ENCODE peak calls at places on chromosomes 4 and X, in ten cellular contexts. One of them, this sample, is unnamed. For H3K27me3 and H3K4me1, the result is how much of the 10 kb centered on the place peaks cover.

GRCh38 chrX:9885150-9885549 is 82.0 kb upstream of the CLDN34 start:
- DNase-seq in cardiac muscle cell: peak
- DNase-seq in A673: peak
- DNase-seq in heart right ventricle: peak
- DNase-seq in sigmoid colon: no peak
- DNase-seq in CD4-positive, CD25-positive, alpha-beta regulatory T cell: peak
- DNase-seq in Peyer's patch: peak
- DNase-seq in GM23248: peak
- DNase-seq in stomach: peak
- DNase-seq in upper lobe of right lung: peak
- DNase-seq in this sample: peak

GRCh38 chr4:25949994-25950393 is 36.0 kb downstream of the SMIM20 start:
- DNase-seq in stomach: no peak
- DNase-seq in heart right ventricle: no peak
- DNase-seq in upper lobe of right lung: no peak
- DNase-seq in GM23248: no peak
- DNase-seq in A673: no peak
- DNase-seq in cardiac muscle cell: no peak
- DNase-seq in CD4-positive, CD25-positive, alpha-beta regulatory T cell: no peak
- DNase-seq in Peyer's patch: no peak
- DNase-seq in sigmoid colon: no peak
- DNase-seq in this sample: no peak

GRCh38 chr4:8582941-8583654 is 2.9 kb downstream of the GPR78 start:
- DNase-seq in heart right ventricle: no peak
- DNase-seq in sigmoid colon: peak
- DNase-seq in stomach: no peak
- DNase-seq in upper lobe of right lung: no peak
- DNase-seq in CD4-positive, CD25-positive, alpha-beta regulatory T cell: no peak
- DNase-seq in A673: no peak
- DNase-seq in cardiac muscle cell: no peak
- DNase-seq in GM23248: no peak
- DNase-seq in Peyer's patch: no peak
- DNase-seq in this sample: no peak

GRCh38 chrX:65677954-65678469 is 10.6 kb downstream of the MSN start:
- DNase-seq in sigmoid colon: peak
- DNase-seq in heart right ventricle: peak
- DNase-seq in CD4-positive, CD25-positive, alpha-beta regulatory T cell: no peak
- DNase-seq in cardiac muscle cell: peak
- DNase-seq in stomach: no peak
- DNase-seq in A673: peak
- DNase-seq in Peyer's patch: no peak
- DNase-seq in GM23248: peak
- DNase-seq in upper lobe of right lung: no peak
- DNase-seq in this sample: no peak

GRCh38 chr4:11505225-11505971 is 76.7 kb upstream of the HS3ST1 start:
- DNase-seq in sigmoid colon: no peak
- DNase-seq in cardiac muscle cell: peak
- DNase-seq in upper lobe of right lung: no peak
- DNase-seq in stomach: peak
- DNase-seq in CD4-positive, CD25-positive, alpha-beta regulatory T cell: no peak
- DNase-seq in Peyer's patch: peak
- DNase-seq in GM23248: no peak
- DNase-seq in A673: no peak
- DNase-seq in heart right ventricle: no peak
- DNase-seq in this sample: no peak

GRCh38 chr4:124631760-124632159 is 80.8 kb downstream of the ANKRD50 start:
- DNase-seq in upper lobe of right lung: no peak
- DNase-seq in sigmoid colon: no peak
- DNase-seq in GM23248: peak
- DNase-seq in Peyer's patch: no peak
- DNase-seq in cardiac muscle cell: peak
- DNase-seq in CD4-positive, CD25-positive, alpha-beta regulatory T cell: no peak
- DNase-seq in stomach: peak
- DNase-seq in A673: peak
- DNase-seq in heart right ventricle: peak
- DNase-seq in this sample: no peak

GRCh38 chrX:79259073-79259689 is 108.0 kb downstream of the ITM2A start:
- DNase-seq in cardiac muscle cell: peak
- DNase-seq in stomach: no peak
- DNase-seq in upper lobe of right lung: no peak
- DNase-seq in GM23248: no peak
- DNase-seq in sigmoid colon: no peak
- DNase-seq in A673: peak
- DNase-seq in Peyer's patch: peak
- DNase-seq in CD4-positive, CD25-positive, alpha-beta regulatory T cell: peak
- DNase-seq in heart right ventricle: peak
- DNase-seq in this sample: no peak

GRCh38 chrX:27987862-27988646 is 6.8 kb upstream of the DCAF8L1 start:
- DNase-seq in A673: no peak
- DNase-seq in sigmoid colon: no peak
- DNase-seq in cardiac muscle cell: no peak
- DNase-seq in heart right ventricle: no peak
- DNase-seq in CD4-positive, CD25-positive, alpha-beta regulatory T cell: no peak
- DNase-seq in GM23248: no peak
- DNase-seq in upper lobe of right lung: no peak
- DNase-seq in stomach: no peak
- DNase-seq in Peyer's patch: peak
- DNase-seq in this sample: no peak

GRCh38 chr4:93221771-93222170 is 606.8 kb upstream of the ATOH1 start:
- DNase-seq in upper lobe of right lung: no peak
- DNase-seq in cardiac muscle cell: no peak
- DNase-seq in sigmoid colon: no peak
- DNase-seq in CD4-positive, CD25-positive, alpha-beta regulatory T cell: no peak
- DNase-seq in GM23248: no peak
- DNase-seq in stomach: no peak
- DNase-seq in A673: no peak
- DNase-seq in heart right ventricle: no peak
- DNase-seq in Peyer's patch: no peak
- DNase-seq in this sample: no peak

GRCh38 chrX:45888518-45888917 is 656.7 kb downstream of the ZNF674 start:
- DNase-seq in A673: no peak
- DNase-seq in stomach: no peak
- DNase-seq in Peyer's patch: no peak
- DNase-seq in sigmoid colon: no peak
- DNase-seq in upper lobe of right lung: no peak
- DNase-seq in GM23248: no peak
- DNase-seq in heart right ventricle: no peak
- DNase-seq in CD4-positive, CD25-positive, alpha-beta regulatory T cell: no peak
- DNase-seq in cardiac muscle cell: no peak
- DNase-seq in this sample: no peak

GRCh38 chrX:131747173-131747572 is 203.3 kb downstream of the OR13H1 start:
- DNase-seq in CD4-positive, CD25-positive, alpha-beta regulatory T cell: no peak
- DNase-seq in Peyer's patch: peak
- DNase-seq in cardiac muscle cell: no peak
- DNase-seq in A673: peak
- DNase-seq in stomach: peak
- DNase-seq in sigmoid colon: peak
- DNase-seq in GM23248: no peak
- DNase-seq in heart right ventricle: peak
- DNase-seq in upper lobe of right lung: no peak
- DNase-seq in this sample: no peak

GRCh38 chr4:180538384-180539052 is 1704.7 kb upstream of the TENM3 start:
- DNase-seq in cardiac muscle cell: no peak
- DNase-seq in A673: no peak
- DNase-seq in stomach: no peak
- DNase-seq in GM23248: no peak
- DNase-seq in CD4-positive, CD25-positive, alpha-beta regulatory T cell: no peak
- DNase-seq in Peyer's patch: no peak
- DNase-seq in heart right ventricle: no peak
- DNase-seq in upper lobe of right lung: no peak
- DNase-seq in sigmoid colon: no peak
- DNase-seq in this sample: no peak

GRCh38 chrX:9997524-9997923 is 30.4 kb downstream of the CLDN34 start:
- DNase-seq in GM23248: no peak
- DNase-seq in A673: no peak
- DNase-seq in cardiac muscle cell: no peak
- DNase-seq in sigmoid colon: no peak
- DNase-seq in Peyer's patch: no peak
- DNase-seq in heart right ventricle: no peak
- DNase-seq in CD4-positive, CD25-positive, alpha-beta regulatory T cell: peak
- DNase-seq in upper lobe of right lung: no peak
- DNase-seq in stomach: no peak
- DNase-seq in this sample: no peak

GRCh38 chr4:19455196-19455595 is 796.5 kb upstream of the SLIT2 start:
- DNase-seq in heart right ventricle: no peak
- DNase-seq in sigmoid colon: no peak
- DNase-seq in A673: no peak
- DNase-seq in stomach: no peak
- DNase-seq in cardiac muscle cell: no peak
- DNase-seq in CD4-positive, CD25-positive, alpha-beta regulatory T cell: no peak
- DNase-seq in Peyer's patch: no peak
- DNase-seq in upper lobe of right lung: no peak
- DNase-seq in GM23248: no peak
- DNase-seq in this sample: no peak

DNA sequence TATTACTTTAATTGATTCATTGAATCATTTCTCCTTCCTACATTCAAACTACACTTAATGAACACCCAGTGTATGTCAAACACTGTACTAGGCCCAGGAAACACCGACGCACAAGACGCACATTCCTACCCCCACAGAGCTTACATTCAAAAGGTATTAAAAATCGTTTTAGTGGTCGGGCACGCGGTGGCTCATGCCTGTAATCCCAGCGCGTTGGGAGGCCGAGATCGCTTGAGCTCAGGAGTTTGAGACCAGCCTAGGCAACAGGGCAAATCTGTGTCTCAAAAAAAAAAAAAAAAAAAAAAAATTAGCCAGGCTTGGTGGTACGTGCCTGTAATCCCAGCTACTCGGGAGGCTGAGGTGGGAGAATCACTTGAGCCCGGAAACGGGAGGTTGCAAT is 6.4 kb upstream of the NEUROG2 start:
- DNase-seq in GM23248: no peak
- DNase-seq in CD4-positive, CD25-positive, alpha-beta regulatory T cell: no peak
- DNase-seq in A673: no peak
- DNase-seq in sigmoid colon: no peak
- DNase-seq in cardiac muscle cell: no peak
- DNase-seq in Peyer's patch: no peak
- DNase-seq in upper lobe of right lung: no peak
- DNase-seq in stomach: no peak
- DNase-seq in heart right ventricle: no peak
- DNase-seq in this sample: peak
- H3K27me3 ChIP-seq in GM23248: half or more
- H3K27me3 ChIP-seq in CD4-positive, CD25-positive, alpha-beta regulatory T cell: half or more
- H3K27me3 ChIP-seq in A673: half or more
- H3K27me3 ChIP-seq in sigmoid colon: half or more
- H3K27me3 ChIP-seq in cardiac muscle cell: half or more
- H3K27me3 ChIP-seq in Peyer's patch: under half
- H3K27me3 ChIP-seq in upper lobe of right lung: half or more
- H3K27me3 ChIP-seq in stomach: half or more
- H3K27me3 ChIP-seq in heart right ventricle: half or more
- H3K27me3 ChIP-seq in this sample: half or more

GRCh38 chr4:98519268-98519993 is 139.0 kb downstream of the TSPAN5 start:
- DNase-seq in Peyer's patch: no peak
- DNase-seq in heart right ventricle: no peak
- DNase-seq in stomach: no peak
- DNase-seq in sigmoid colon: no peak
- DNase-seq in A673: no peak
- DNase-seq in cardiac muscle cell: peak
- DNase-seq in GM23248: peak
- DNase-seq in upper lobe of right lung: no peak
- DNase-seq in CD4-positive, CD25-positive, alpha-beta regulatory T cell: no peak
- DNase-seq in this sample: no peak
- H3K4me1 ChIP-seq in Peyer's patch: under half
- H3K4me1 ChIP-seq in heart right ventricle: under half
- H3K4me1 ChIP-seq in stomach: half or more
- H3K4me1 ChIP-seq in sigmoid colon: under half
- H3K4me1 ChIP-seq in A673: under half
- H3K4me1 ChIP-seq in cardiac muscle cell: half or more
- H3K4me1 ChIP-seq in GM23248: half or more
- H3K4me1 ChIP-seq in upper lobe of right lung: under half
- H3K4me1 ChIP-seq in CD4-positive, CD25-positive, alpha-beta regulatory T cell: under half
- H3K4me1 ChIP-seq in this sample: under half

DNA sequence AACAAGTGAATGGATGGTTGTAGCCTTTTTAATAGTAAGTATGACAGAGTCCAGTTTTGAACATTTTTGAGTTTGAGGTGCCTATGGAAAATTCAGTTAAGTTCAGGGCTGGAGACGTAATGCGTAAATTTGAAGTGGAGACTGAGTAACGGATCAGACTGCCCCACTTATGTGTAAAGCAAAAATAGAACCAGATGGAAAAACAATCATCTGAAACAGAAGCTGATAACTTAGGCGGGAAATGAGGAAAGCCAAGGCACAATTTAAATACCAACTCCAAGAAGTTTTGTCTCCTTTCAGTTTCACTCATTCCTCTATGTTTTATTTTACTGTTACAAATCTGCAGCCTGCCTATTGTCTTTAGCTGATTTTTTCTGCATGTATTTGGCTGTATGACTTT is 1.2 kb downstream of the SGCB start:
- DNase-seq in sigmoid colon: no peak
- DNase-seq in cardiac muscle cell: no peak
- DNase-seq in stomach: no peak
- DNase-seq in heart right ventricle: no peak
- DNase-seq in Peyer's patch: no peak
- DNase-seq in upper lobe of right lung: no peak
- DNase-seq in A673: no peak
- DNase-seq in GM23248: peak
- DNase-seq in CD4-positive, CD25-positive, alpha-beta regulatory T cell: no peak
- DNase-seq in this sample: no peak
- H3K27ac ChIP-seq in sigmoid colon: peak
- H3K27ac ChIP-seq in cardiac muscle cell: peak
- H3K27ac ChIP-seq in stomach: no peak
- H3K27ac ChIP-seq in heart right ventricle: peak
- H3K27ac ChIP-seq in Peyer's patch: no peak
- H3K27ac ChIP-seq in upper lobe of right lung: no peak
- H3K27ac ChIP-seq in A673: no peak
- H3K27ac ChIP-seq in GM23248: peak
- H3K27ac ChIP-seq in CD4-positive, CD25-positive, alpha-beta regulatory T cell: no peak
- H3K27ac ChIP-seq in this sample: no peak

DNA sequence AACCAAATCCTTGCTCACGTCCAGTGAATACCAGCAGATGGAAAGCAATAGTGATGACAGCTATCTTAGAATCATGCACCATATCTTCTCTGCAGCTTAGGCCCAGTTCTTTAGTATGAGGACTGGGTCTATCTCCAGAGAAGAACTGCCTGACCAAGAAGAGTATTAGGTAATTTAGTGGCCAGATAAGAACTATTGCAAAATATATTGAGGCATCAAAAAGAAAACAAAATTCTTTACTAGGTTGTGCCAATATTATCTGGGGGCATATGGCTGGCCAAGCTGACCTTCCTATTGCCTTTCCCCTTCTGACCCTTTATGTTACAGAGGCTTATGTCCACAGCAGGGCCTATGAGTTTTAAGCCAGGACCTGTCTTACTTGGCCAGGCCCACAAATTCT is 91.2 kb downstream of the RLIM start:
- DNase-seq in stomach: no peak
- DNase-seq in heart right ventricle: no peak
- DNase-seq in GM23248: no peak
- DNase-seq in A673: no peak
- DNase-seq in Peyer's patch: no peak
- DNase-seq in sigmoid colon: no peak
- DNase-seq in CD4-positive, CD25-positive, alpha-beta regulatory T cell: no peak
- DNase-seq in cardiac muscle cell: peak
- DNase-seq in upper lobe of right lung: no peak
- DNase-seq in this sample: no peak
- H3K27me3 ChIP-seq in stomach: under half
- H3K27me3 ChIP-seq in heart right ventricle: under half
- H3K27me3 ChIP-seq in GM23248: under half
- H3K27me3 ChIP-seq in A673: under half
- H3K27me3 ChIP-seq in Peyer's patch: under half
- H3K27me3 ChIP-seq in sigmoid colon: under half
- H3K27me3 ChIP-seq in CD4-positive, CD25-positive, alpha-beta regulatory T cell: under half
- H3K27me3 ChIP-seq in cardiac muscle cell: under half
- H3K27me3 ChIP-seq in upper lobe of right lung: under half
- H3K27me3 ChIP-seq in this sample: under half

This sample was measured in endodermal cell.